ENCODE peak calls at places on chromosomes 12 and 14, in four cellular contexts. One of them, this sample, is unnamed. For H3K4me1, the result is how much of the 10 kb centered on the place peaks cover.

GRCh38 chr12:49920241-49920914 is 16.7 kb upstream of the FAIM2 start:
- DNase-seq in body of pancreas: no peak
- DNase-seq in tibial nerve: no peak
- DNase-seq in left lung: no peak
- DNase-seq in this sample: no peak

GRCh38 chr12:92030618-92031017 is 115.0 kb downstream of the BTG1 start:
- DNase-seq in tibial nerve: peak
- DNase-seq in left lung: no peak
- DNase-seq in body of pancreas: peak
- DNase-seq in this sample: peak

GRCh38 chr12:65308601-65309071 is 30.2 kb downstream of the MSRB3 start:
- DNase-seq in tibial nerve: no peak
- DNase-seq in left lung: no peak
- DNase-seq in body of pancreas: no peak
- DNase-seq in this sample: no peak

GRCh38 chr14:70901218-70901772 is 6.0 kb upstream of the PCNX1 start:
- DNase-seq in body of pancreas: no peak
- DNase-seq in left lung: no peak
- DNase-seq in tibial nerve: no peak
- DNase-seq in this sample: no peak

GRCh38 chr12:111170559-111170958 is 198.3 kb downstream of the PHETA1 start:
- DNase-seq in body of pancreas: no peak
- DNase-seq in left lung: no peak
- DNase-seq in tibial nerve: no peak
- DNase-seq in this sample: no peak

GRCh38 chr14:58426819-58427288 is 477 bp downstream of the TIMM9 start:
- DNase-seq in left lung: peak
- DNase-seq in tibial nerve: peak
- DNase-seq in body of pancreas: peak
- DNase-seq in this sample: peak

GRCh38 chr12:47882796-47883546 is 21.8 kb downstream of the VDR start:
- DNase-seq in tibial nerve: no peak
- DNase-seq in left lung: peak
- DNase-seq in body of pancreas: no peak
- DNase-seq in this sample: no peak

GRCh38 chr14:105075364-105076295 is 10.4 kb upstream of the GPR132 start:
- DNase-seq in body of pancreas: peak
- DNase-seq in left lung: peak
- DNase-seq in tibial nerve: no peak
- DNase-seq in this sample: no peak

GRCh38 chr12:54053625-54054441 is at the start of gene HOXC4:
- DNase-seq in left lung: no peak
- DNase-seq in tibial nerve: no peak
- DNase-seq in body of pancreas: peak
- DNase-seq in this sample: no peak

GRCh38 chr12:51593539-51593938 is 2.5 kb downstream of the SCN8A start:
- DNase-seq in tibial nerve: no peak
- DNase-seq in body of pancreas: peak
- DNase-seq in left lung: no peak
- DNase-seq in this sample: no peak

GRCh38 chr12:116977465-116978380 is 67.0 kb downstream of the FBXW8 start:
- DNase-seq in tibial nerve: no peak
- DNase-seq in body of pancreas: no peak
- DNase-seq in left lung: no peak
- DNase-seq in this sample: no peak

GRCh38 chr14:60647081-60647836 is 2.0 kb downstream of the SIX1 start:
- DNase-seq in tibial nerve: no peak
- DNase-seq in body of pancreas: no peak
- DNase-seq in left lung: no peak
- DNase-seq in this sample: no peak

GRCh38 chr12:116950628-116951325 is 40.0 kb downstream of the FBXW8 start:
- DNase-seq in body of pancreas: no peak
- DNase-seq in tibial nerve: no peak
- DNase-seq in left lung: no peak
- DNase-seq in this sample: no peak

GRCh38 chr14:65167072-65167645 is 64.8 kb upstream of the MAX start:
- DNase-seq in body of pancreas: no peak
- DNase-seq in left lung: no peak
- DNase-seq in tibial nerve: no peak
- DNase-seq in this sample: no peak

GRCh38 chr12:121799842-121800693 is 3.7 kb upstream of the SETD1B start:
- DNase-seq in left lung: peak
- DNase-seq in body of pancreas: peak
- DNase-seq in tibial nerve: peak
- DNase-seq in this sample: peak

GRCh38 chr12:84924956-84925355 is 12.4 kb upstream of the SLC6A15 start:
- DNase-seq in left lung: no peak
- DNase-seq in tibial nerve: no peak
- DNase-seq in body of pancreas: no peak
- DNase-seq in this sample: no peak

GRCh38 chr14:83816755-83817154 is 1713.2 kb upstream of the FLRT2 start:
- DNase-seq in left lung: no peak
- DNase-seq in tibial nerve: no peak
- DNase-seq in body of pancreas: no peak
- DNase-seq in this sample: no peak

GRCh38 chr12:54680374-54680773 is 32.2 kb upstream of the DCD start:
- DNase-seq in body of pancreas: peak
- DNase-seq in tibial nerve: no peak
- DNase-seq in left lung: no peak
- DNase-seq in this sample: no peak

GRCh38 chr14:65840786-65841185 is 428.3 kb downstream of the FUT8 start:
- DNase-seq in tibial nerve: no peak
- DNase-seq in left lung: no peak
- DNase-seq in body of pancreas: no peak
- DNase-seq in this sample: no peak

GRCh38 chr12:644818-645552 is 18.3 kb downstream of the NINJ2 start:
- DNase-seq in left lung: no peak
- DNase-seq in body of pancreas: no peak
- DNase-seq in tibial nerve: no peak
- DNase-seq in this sample: no peak

GRCh38 chr14:100419856-100420255 is 96.7 kb downstream of the SLC25A47 start:
- DNase-seq in left lung: no peak
- DNase-seq in body of pancreas: no peak
- DNase-seq in tibial nerve: no peak
- DNase-seq in this sample: no peak

GRCh38 chr12:114328292-114328691 is 77.7 kb downstream of the TBX5 start:
- DNase-seq in left lung: no peak
- DNase-seq in tibial nerve: no peak
- DNase-seq in body of pancreas: no peak
- DNase-seq in this sample: no peak

GRCh38 chr12:103566398-103566797 is 20.7 kb upstream of the STAB2 start:
- DNase-seq in body of pancreas: no peak
- DNase-seq in tibial nerve: no peak
- DNase-seq in left lung: no peak
- DNase-seq in this sample: no peak

GRCh38 chr14:65318636-65319506 is 93.7 kb upstream of the FUT8 start:
- DNase-seq in body of pancreas: no peak
- DNase-seq in tibial nerve: no peak
- DNase-seq in left lung: no peak
- DNase-seq in this sample: no peak

GRCh38 chr12:128755565-128755964 is 68.2 kb downstream of the SLC15A4 start:
- DNase-seq in body of pancreas: no peak
- DNase-seq in tibial nerve: no peak
- DNase-seq in left lung: no peak
- DNase-seq in this sample: no peak

GRCh38 chr14:102776761-102777710 is at the start of gene TRAF3:
- DNase-seq in tibial nerve: no peak
- DNase-seq in body of pancreas: peak
- DNase-seq in left lung: peak
- DNase-seq in this sample: peak

GRCh38 chr12:32265920-32266319 is 133.4 kb upstream of the FGD4 start:
- DNase-seq in body of pancreas: no peak
- DNase-seq in tibial nerve: no peak
- DNase-seq in left lung: no peak
- DNase-seq in this sample: no peak

GRCh38 chr14:96309907-96310330 is 53.2 kb downstream of the ATG2B start:
- DNase-seq in body of pancreas: no peak
- DNase-seq in left lung: no peak
- DNase-seq in tibial nerve: no peak
- DNase-seq in this sample: no peak

GRCh38 chr12:67534671-67535070 is 113.9 kb upstream of the DYRK2 start:
- DNase-seq in left lung: no peak
- DNase-seq in body of pancreas: no peak
- DNase-seq in tibial nerve: no peak
- DNase-seq in this sample: no peak

DNA sequence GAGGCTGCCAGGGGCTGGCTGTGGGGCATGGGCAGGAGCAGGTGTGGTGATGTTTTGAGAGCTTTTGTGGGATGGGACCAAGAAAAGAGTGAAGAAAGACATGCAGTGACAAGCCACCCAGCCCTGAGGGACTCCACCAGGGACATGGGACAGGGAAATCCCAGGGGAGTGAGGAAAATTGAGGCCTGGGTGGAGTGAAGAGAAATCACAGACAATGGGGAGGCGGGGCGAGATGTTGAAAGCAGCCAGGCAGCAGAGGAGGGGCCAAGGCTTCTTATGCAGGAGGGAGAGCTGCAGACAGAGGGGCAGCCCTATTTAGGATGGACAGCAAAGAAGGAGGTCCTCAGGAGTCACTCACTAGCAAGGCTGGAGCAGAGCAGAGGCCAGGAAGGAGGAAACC is 4.2 kb upstream of the KRT1 start:
- DNase-seq in tibial nerve: no peak
- DNase-seq in body of pancreas: no peak
- DNase-seq in left lung: no peak
- DNase-seq in this sample: no peak
- H3K4me1 ChIP-seq in tibial nerve: under half
- H3K4me1 ChIP-seq in body of pancreas: under half
- H3K4me1 ChIP-seq in left lung: under half
- H3K4me1 ChIP-seq in this sample: under half

GRCh38 chr14:55546212-55546874 is 33.7 kb upstream of the KTN1 start:
- DNase-seq in body of pancreas: no peak
- DNase-seq in tibial nerve: no peak
- DNase-seq in left lung: no peak
- DNase-seq in this sample: no peak

GRCh38 chr14:55545779-55546178 is 34.2 kb upstream of the KTN1 start:
- DNase-seq in body of pancreas: no peak
- DNase-seq in left lung: no peak
- DNase-seq in tibial nerve: no peak
- DNase-seq in this sample: no peak

DNA sequence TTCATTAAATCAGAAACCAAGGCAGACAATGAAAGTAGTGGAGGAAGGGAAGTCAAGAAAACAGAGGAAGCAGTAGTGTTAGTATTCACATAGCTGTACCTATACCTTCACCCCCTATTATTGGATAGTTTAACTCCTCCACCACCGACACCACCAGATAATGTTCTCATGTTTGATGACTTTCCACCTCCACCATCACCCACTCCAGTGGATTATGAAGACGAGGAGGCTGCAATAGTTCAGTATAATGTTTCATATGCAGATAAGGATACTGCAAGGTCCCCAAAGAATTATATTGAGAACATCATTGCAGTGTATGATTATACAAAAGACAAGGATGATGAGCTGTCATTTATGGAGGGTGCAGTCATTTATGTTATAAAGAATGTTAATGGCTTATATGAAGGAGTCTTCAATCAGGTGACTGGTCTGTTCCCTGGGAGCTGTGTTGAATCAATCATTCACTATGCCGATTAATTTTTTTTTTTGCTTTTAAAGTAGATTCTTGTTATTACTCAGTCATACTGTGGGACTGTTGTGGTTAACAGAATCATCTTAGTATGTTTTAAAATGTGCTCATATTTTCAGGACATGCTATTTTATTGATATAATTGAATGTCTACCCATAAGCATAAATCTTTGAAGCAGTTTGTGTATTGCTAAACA is 32.2 kb upstream of the KTN1 start:
- DNase-seq in body of pancreas: no peak
- DNase-seq in tibial nerve: no peak
- DNase-seq in left lung: no peak
- DNase-seq in this sample: no peak
- H3K4me3 ChIP-seq in body of pancreas: no peak
- H3K4me3 ChIP-seq in tibial nerve: no peak
- H3K4me3 ChIP-seq in left lung: no peak
- H3K4me3 ChIP-seq in this sample: no peak

GRCh38 chr12:106976013-106976658 is 10.8 kb downstream of the MTERF2 start:
- DNase-seq in left lung: no peak
- DNase-seq in body of pancreas: no peak
- DNase-seq in tibial nerve: no peak
- DNase-seq in this sample: no peak
- H3K27ac ChIP-seq in left lung: no peak
- H3K27ac ChIP-seq in body of pancreas: peak
- H3K27ac ChIP-seq in tibial nerve: peak
- H3K27ac ChIP-seq in this sample: no peak

GRCh38 chr14:55121146-55121545 is 7.9 kb upstream of the LGALS3 start:
- DNase-seq in body of pancreas: no peak
- DNase-seq in left lung: no peak
- DNase-seq in tibial nerve: no peak
- DNase-seq in this sample: no peak
- H3K4me1 ChIP-seq in body of pancreas: under half
- H3K4me1 ChIP-seq in left lung: under half
- H3K4me1 ChIP-seq in tibial nerve: under half
- H3K4me1 ChIP-seq in this sample: under half

GRCh38 chr12:43982544-43982943 is 146.7 kb downstream of the TMEM117 start:
- DNase-seq in tibial nerve: no peak
- DNase-seq in left lung: no peak
- DNase-seq in body of pancreas: no peak
- DNase-seq in this sample: no peak
- H3K4me3 ChIP-seq in tibial nerve: no peak
- H3K4me3 ChIP-seq in left lung: no peak
- H3K4me3 ChIP-seq in body of pancreas: no peak
- H3K4me3 ChIP-seq in this sample: no peak